ENCODE peak calls at places on chromosomes 5 and 9, in nine cellular contexts. One of them, this sample, is unnamed.

GRCh38 chr5:176850371-176851245 is 40.2 kb downstream of the UNC5A start:
- DNase-seq in nucleus accumbens: no peak
- DNase-seq in H54: no peak
- DNase-seq in mesothelial cell of epicardium: no peak
- DNase-seq in AG08396: no peak
- DNase-seq in brain microvascular endothelial cell: no peak
- DNase-seq in fibroblast of mammary gland: no peak
- DNase-seq in AG09319: no peak
- DNase-seq in foreskin fibroblast: no peak
- DNase-seq in this sample: no peak

GRCh38 chr5:78405820-78406750 is 45.7 kb downstream of the SCAMP1 start:
- DNase-seq in mesothelial cell of epicardium: no peak
- DNase-seq in AG09319: no peak
- DNase-seq in foreskin fibroblast: peak; percentile 64
- DNase-seq in AG08396: peak; percentile 33
- DNase-seq in fibroblast of mammary gland: peak; percentile 57
- DNase-seq in H54: peak; percentile 19
- DNase-seq in brain microvascular endothelial cell: peak; percentile 18
- DNase-seq in nucleus accumbens: no peak
- DNase-seq in this sample: no peak

GRCh38 chr5:168813179-168813968 is 234.2 kb upstream of the PANK3 start:
- DNase-seq in AG09319: no peak
- DNase-seq in nucleus accumbens: no peak
- DNase-seq in AG08396: no peak
- DNase-seq in brain microvascular endothelial cell: no peak
- DNase-seq in H54: no peak
- DNase-seq in mesothelial cell of epicardium: no peak
- DNase-seq in fibroblast of mammary gland: no peak
- DNase-seq in foreskin fibroblast: no peak
- DNase-seq in this sample: no peak

GRCh38 chr9:36092509-36093215 is 43.9 kb upstream of the GLIPR2 start:
- DNase-seq in nucleus accumbens: no peak
- DNase-seq in H54: no peak
- DNase-seq in AG09319: no peak
- DNase-seq in fibroblast of mammary gland: no peak
- DNase-seq in mesothelial cell of epicardium: no peak
- DNase-seq in brain microvascular endothelial cell: peak; percentile 11
- DNase-seq in foreskin fibroblast: no peak
- DNase-seq in AG08396: no peak
- DNase-seq in this sample: peak; percentile 86

GRCh38 chr9:107288701-107289100 is 5.6 kb downstream of the RAD23B start:
- DNase-seq in H54: no peak
- DNase-seq in foreskin fibroblast: no peak
- DNase-seq in brain microvascular endothelial cell: no peak
- DNase-seq in nucleus accumbens: no peak
- DNase-seq in fibroblast of mammary gland: no peak
- DNase-seq in AG09319: no peak
- DNase-seq in AG08396: no peak
- DNase-seq in mesothelial cell of epicardium: no peak
- DNase-seq in this sample: no peak

GRCh38 chr9:137682431-137682991 is 63.7 kb downstream of the EHMT1 start:
- DNase-seq in AG09319: no peak
- DNase-seq in fibroblast of mammary gland: no peak
- DNase-seq in H54: no peak
- DNase-seq in foreskin fibroblast: no peak
- DNase-seq in brain microvascular endothelial cell: no peak
- DNase-seq in nucleus accumbens: no peak
- DNase-seq in AG08396: no peak
- DNase-seq in mesothelial cell of epicardium: no peak
- DNase-seq in this sample: no peak

GRCh38 chr5:6311568-6312501 is 66.5 kb downstream of the MED10 start:
- DNase-seq in brain microvascular endothelial cell: no peak
- DNase-seq in AG09319: no peak
- DNase-seq in mesothelial cell of epicardium: no peak
- DNase-seq in nucleus accumbens: no peak
- DNase-seq in foreskin fibroblast: no peak
- DNase-seq in H54: no peak
- DNase-seq in fibroblast of mammary gland: no peak
- DNase-seq in AG08396: no peak
- DNase-seq in this sample: no peak

GRCh38 chr5:177339107-177339638 is 12.3 kb downstream of the LMAN2 start:
- DNase-seq in H54: no peak
- DNase-seq in mesothelial cell of epicardium: no peak
- DNase-seq in nucleus accumbens: no peak
- DNase-seq in brain microvascular endothelial cell: no peak
- DNase-seq in foreskin fibroblast: no peak
- DNase-seq in AG09319: no peak
- DNase-seq in fibroblast of mammary gland: no peak
- DNase-seq in AG08396: no peak
- DNase-seq in this sample: no peak

GRCh38 chr5:172707285-172708182 is 63.5 kb downstream of the DUSP1 start:
- DNase-seq in H54: peak; percentile 61
- DNase-seq in brain microvascular endothelial cell: peak; percentile 49
- DNase-seq in AG09319: no peak
- DNase-seq in fibroblast of mammary gland: peak; percentile 64
- DNase-seq in nucleus accumbens: no peak
- DNase-seq in foreskin fibroblast: peak; percentile 90
- DNase-seq in AG08396: peak; percentile 69
- DNase-seq in mesothelial cell of epicardium: no peak
- DNase-seq in this sample: no peak

GRCh38 chr9:15211994-15212501 is 95.0 kb downstream of the TTC39B start:
- DNase-seq in mesothelial cell of epicardium: no peak
- DNase-seq in H54: no peak
- DNase-seq in brain microvascular endothelial cell: peak; percentile 14
- DNase-seq in AG08396: no peak
- DNase-seq in fibroblast of mammary gland: peak; percentile 38
- DNase-seq in AG09319: no peak
- DNase-seq in nucleus accumbens: no peak
- DNase-seq in foreskin fibroblast: peak; percentile 58
- DNase-seq in this sample: no peak

GRCh38 chr5:116613445-116613844 is 38.8 kb upstream of the SEMA6A start:
- DNase-seq in nucleus accumbens: no peak
- DNase-seq in mesothelial cell of epicardium: no peak
- DNase-seq in AG08396: no peak
- DNase-seq in fibroblast of mammary gland: no peak
- DNase-seq in H54: no peak
- DNase-seq in brain microvascular endothelial cell: no peak
- DNase-seq in AG09319: no peak
- DNase-seq in foreskin fibroblast: no peak
- DNase-seq in this sample: no peak

GRCh38 chr5:33726422-33727165 is 165.2 kb downstream of the ADAMTS12 start:
- DNase-seq in fibroblast of mammary gland: peak; percentile 80
- DNase-seq in AG08396: peak; percentile 23
- DNase-seq in foreskin fibroblast: peak; percentile 28
- DNase-seq in brain microvascular endothelial cell: peak; percentile 24
- DNase-seq in nucleus accumbens: no peak
- DNase-seq in AG09319: no peak
- DNase-seq in H54: no peak
- DNase-seq in mesothelial cell of epicardium: no peak
- DNase-seq in this sample: no peak

GRCh38 chr5:122089614-122090013 is 11.6 kb upstream of the LOX start:
- DNase-seq in nucleus accumbens: no peak
- DNase-seq in brain microvascular endothelial cell: peak; percentile 88
- DNase-seq in AG09319: no peak
- DNase-seq in foreskin fibroblast: peak; percentile 86
- DNase-seq in AG08396: no peak
- DNase-seq in fibroblast of mammary gland: peak; percentile 69
- DNase-seq in H54: no peak
- DNase-seq in mesothelial cell of epicardium: no peak
- DNase-seq in this sample: no peak

GRCh38 chr5:175710361-175710760 is 52.5 kb downstream of the HRH2 start:
- DNase-seq in foreskin fibroblast: no peak
- DNase-seq in H54: no peak
- DNase-seq in mesothelial cell of epicardium: no peak
- DNase-seq in fibroblast of mammary gland: no peak
- DNase-seq in AG08396: no peak
- DNase-seq in brain microvascular endothelial cell: no peak
- DNase-seq in AG09319: no peak
- DNase-seq in nucleus accumbens: no peak
- DNase-seq in this sample: no peak

GRCh38 chr5:6829150-6829784 is 116.0 kb downstream of the TENT4A start:
- DNase-seq in AG09319: no peak
- DNase-seq in fibroblast of mammary gland: peak; percentile 8
- DNase-seq in brain microvascular endothelial cell: no peak
- DNase-seq in H54: peak; percentile 38
- DNase-seq in nucleus accumbens: no peak
- DNase-seq in mesothelial cell of epicardium: no peak
- DNase-seq in AG08396: peak; percentile 34
- DNase-seq in foreskin fibroblast: peak; percentile 7
- DNase-seq in this sample: peak; percentile 82

GRCh38 chr5:28523887-28524637 is 1485.7 kb upstream of the CDH9 start:
- DNase-seq in AG08396: no peak
- DNase-seq in mesothelial cell of epicardium: no peak
- DNase-seq in fibroblast of mammary gland: peak; percentile 77
- DNase-seq in H54: no peak
- DNase-seq in foreskin fibroblast: peak; percentile 0
- DNase-seq in brain microvascular endothelial cell: peak; percentile 94
- DNase-seq in AG09319: no peak
- DNase-seq in nucleus accumbens: no peak
- DNase-seq in this sample: no peak

This sample was measured in T-helper 1 cell.